ENCODE peak calls at places on chromosomes 12 and 14, in nine cellular contexts. One of them, this sample, is unnamed.

GRCh38 chr14:104187121-104187889 is 48.9 kb downstream of the KIF26A start:
- DNase-seq in D341Med: no peak
- DNase-seq in D721Med: no peak
- DNase-seq in NCI-H345: no peak
- DNase-seq in left colon: no peak
- DNase-seq in stomach: no peak
- DNase-seq in 8988T: peak
- DNase-seq in PC-3: peak
- DNase-seq in Right ventricle myocardium inferior: no peak
- DNase-seq in this sample: peak

GRCh38 chr14:59583755-59584154 is 7.1 kb upstream of the CCDC175 start:
- DNase-seq in D341Med: peak
- DNase-seq in PC-3: peak
- DNase-seq in D721Med: no peak
- DNase-seq in Right ventricle myocardium inferior: no peak
- DNase-seq in 8988T: no peak
- DNase-seq in left colon: no peak
- DNase-seq in stomach: no peak
- DNase-seq in NCI-H345: no peak
- DNase-seq in this sample: no peak

GRCh38 chr12:112184056-112184887 is 58.9 kb downstream of the TRAFD1 start:
- DNase-seq in D721Med: no peak
- DNase-seq in stomach: no peak
- DNase-seq in left colon: no peak
- DNase-seq in D341Med: no peak
- DNase-seq in Right ventricle myocardium inferior: no peak
- DNase-seq in NCI-H345: no peak
- DNase-seq in 8988T: no peak
- DNase-seq in PC-3: no peak
- DNase-seq in this sample: no peak

GRCh38 chr14:68297871-68298468 is 478.4 kb downstream of the RAD51B start:
- DNase-seq in stomach: no peak
- DNase-seq in Right ventricle myocardium inferior: no peak
- DNase-seq in left colon: no peak
- DNase-seq in PC-3: peak
- DNase-seq in 8988T: no peak
- DNase-seq in NCI-H345: no peak
- DNase-seq in D721Med: no peak
- DNase-seq in D341Med: no peak
- DNase-seq in this sample: peak

GRCh38 chr12:17661250-17661649 is 428.7 kb downstream of the RERGL start:
- DNase-seq in D721Med: no peak
- DNase-seq in stomach: no peak
- DNase-seq in D341Med: no peak
- DNase-seq in left colon: no peak
- DNase-seq in PC-3: peak
- DNase-seq in 8988T: no peak
- DNase-seq in Right ventricle myocardium inferior: no peak
- DNase-seq in NCI-H345: no peak
- DNase-seq in this sample: no peak

GRCh38 chr12:105053116-105053572 is 31.1 kb downstream of the ALDH1L2 start:
- DNase-seq in NCI-H345: peak
- DNase-seq in left colon: peak
- DNase-seq in 8988T: peak
- DNase-seq in PC-3: peak
- DNase-seq in Right ventricle myocardium inferior: peak
- DNase-seq in stomach: peak
- DNase-seq in D721Med: no peak
- DNase-seq in D341Med: peak
- DNase-seq in this sample: peak

GRCh38 chr14:100975668-100976067 is 72.1 kb upstream of the RTL1 start:
- DNase-seq in NCI-H345: no peak
- DNase-seq in Right ventricle myocardium inferior: no peak
- DNase-seq in D721Med: no peak
- DNase-seq in left colon: no peak
- DNase-seq in D341Med: no peak
- DNase-seq in stomach: no peak
- DNase-seq in PC-3: peak
- DNase-seq in 8988T: no peak
- DNase-seq in this sample: no peak

GRCh38 chr12:72277415-72277814 is 5.2 kb downstream of the TRHDE start:
- DNase-seq in 8988T: no peak
- DNase-seq in left colon: no peak
- DNase-seq in D721Med: no peak
- DNase-seq in stomach: no peak
- DNase-seq in NCI-H345: no peak
- DNase-seq in D341Med: no peak
- DNase-seq in PC-3: peak
- DNase-seq in Right ventricle myocardium inferior: no peak
- DNase-seq in this sample: no peak

GRCh38 chr12:81800298-81801148 is 41.4 kb upstream of the PPFIA2 start:
- DNase-seq in NCI-H345: no peak
- DNase-seq in Right ventricle myocardium inferior: no peak
- DNase-seq in 8988T: no peak
- DNase-seq in PC-3: no peak
- DNase-seq in D341Med: no peak
- DNase-seq in left colon: no peak
- DNase-seq in stomach: no peak
- DNase-seq in D721Med: no peak
- DNase-seq in this sample: no peak

GRCh38 chr14:96202441-96203094 is 2.1 kb upstream of the BDKRB2 start:
- DNase-seq in Right ventricle myocardium inferior: no peak
- DNase-seq in D721Med: no peak
- DNase-seq in D341Med: no peak
- DNase-seq in 8988T: no peak
- DNase-seq in stomach: no peak
- DNase-seq in PC-3: no peak
- DNase-seq in NCI-H345: no peak
- DNase-seq in left colon: no peak
- DNase-seq in this sample: no peak

GRCh38 chr12:47100146-47100545 is 20.4 kb upstream of the AMIGO2 start:
- DNase-seq in D721Med: no peak
- DNase-seq in NCI-H345: no peak
- DNase-seq in D341Med: no peak
- DNase-seq in left colon: no peak
- DNase-seq in stomach: no peak
- DNase-seq in PC-3: peak
- DNase-seq in 8988T: no peak
- DNase-seq in Right ventricle myocardium inferior: no peak
- DNase-seq in this sample: no peak

GRCh38 chr12:57657744-57658143 is 24.7 kb upstream of the B4GALNT1 start:
- DNase-seq in D721Med: no peak
- DNase-seq in D341Med: no peak
- DNase-seq in NCI-H345: no peak
- DNase-seq in stomach: peak
- DNase-seq in left colon: no peak
- DNase-seq in PC-3: no peak
- DNase-seq in 8988T: no peak
- DNase-seq in Right ventricle myocardium inferior: no peak
- DNase-seq in this sample: peak

GRCh38 chr14:60922050-60922449 is 58.8 kb downstream of the TRMT5 start:
- DNase-seq in D341Med: no peak
- DNase-seq in Right ventricle myocardium inferior: no peak
- DNase-seq in 8988T: no peak
- DNase-seq in PC-3: peak
- DNase-seq in D721Med: no peak
- DNase-seq in stomach: no peak
- DNase-seq in NCI-H345: no peak
- DNase-seq in left colon: no peak
- DNase-seq in this sample: no peak

GRCh38 chr12:62865090-62865489 is 69.9 kb downstream of the PPM1H start:
- DNase-seq in 8988T: no peak
- DNase-seq in D341Med: no peak
- DNase-seq in NCI-H345: no peak
- DNase-seq in Right ventricle myocardium inferior: no peak
- DNase-seq in stomach: no peak
- DNase-seq in PC-3: no peak
- DNase-seq in left colon: no peak
- DNase-seq in D721Med: no peak
- DNase-seq in this sample: no peak

GRCh38 chr12:106138646-106139421 is at the start of gene NUAK1:
- DNase-seq in PC-3: peak
- DNase-seq in 8988T: peak
- DNase-seq in Right ventricle myocardium inferior: peak
- DNase-seq in stomach: peak
- DNase-seq in NCI-H345: peak
- DNase-seq in D721Med: peak
- DNase-seq in left colon: peak
- DNase-seq in D341Med: peak
- DNase-seq in this sample: peak

GRCh38 chr12:46775796-46776195 is 50.0 kb downstream of the SLC38A4 start:
- DNase-seq in stomach: no peak
- DNase-seq in left colon: no peak
- DNase-seq in PC-3: no peak
- DNase-seq in D721Med: no peak
- DNase-seq in D341Med: no peak
- DNase-seq in Right ventricle myocardium inferior: no peak
- DNase-seq in 8988T: no peak
- DNase-seq in NCI-H345: no peak
- DNase-seq in this sample: no peak

GRCh38 chr14:75460402-75460801 is 32.6 kb downstream of the JDP2 start:
- DNase-seq in left colon: no peak
- DNase-seq in Right ventricle myocardium inferior: no peak
- DNase-seq in 8988T: no peak
- DNase-seq in NCI-H345: no peak
- DNase-seq in PC-3: peak
- DNase-seq in D341Med: no peak
- DNase-seq in stomach: no peak
- DNase-seq in D721Med: no peak
- DNase-seq in this sample: no peak

GRCh38 chr12:78229491-78230209 is 399.0 kb downstream of the NAV3 start:
- DNase-seq in stomach: no peak
- DNase-seq in NCI-H345: peak
- DNase-seq in D341Med: peak
- DNase-seq in left colon: no peak
- DNase-seq in Right ventricle myocardium inferior: no peak
- DNase-seq in PC-3: peak
- DNase-seq in 8988T: no peak
- DNase-seq in D721Med: no peak
- DNase-seq in this sample: peak

GRCh38 chr12:42485823-42486222 is 103.7 kb downstream of the PRICKLE1 start:
- DNase-seq in D721Med: no peak
- DNase-seq in D341Med: no peak
- DNase-seq in NCI-H345: no peak
- DNase-seq in stomach: no peak
- DNase-seq in left colon: no peak
- DNase-seq in Right ventricle myocardium inferior: no peak
- DNase-seq in PC-3: no peak
- DNase-seq in 8988T: no peak
- DNase-seq in this sample: no peak

GRCh38 chr14:48584031-48584430 is 908.6 kb upstream of the MDGA2 start:
- DNase-seq in 8988T: no peak
- DNase-seq in NCI-H345: no peak
- DNase-seq in D721Med: no peak
- DNase-seq in left colon: no peak
- DNase-seq in stomach: no peak
- DNase-seq in Right ventricle myocardium inferior: no peak
- DNase-seq in PC-3: peak
- DNase-seq in D341Med: no peak
- DNase-seq in this sample: no peak

GRCh38 chr12:103778781-103779180 is 62.3 kb downstream of the NT5DC3 start:
- DNase-seq in stomach: no peak
- DNase-seq in D721Med: no peak
- DNase-seq in D341Med: no peak
- DNase-seq in PC-3: no peak
- DNase-seq in left colon: no peak
- DNase-seq in Right ventricle myocardium inferior: no peak
- DNase-seq in NCI-H345: no peak
- DNase-seq in 8988T: no peak
- DNase-seq in this sample: no peak

GRCh38 chr12:91717804-91718203 is 427.8 kb downstream of the BTG1 start:
- DNase-seq in stomach: no peak
- DNase-seq in D721Med: no peak
- DNase-seq in NCI-H345: no peak
- DNase-seq in Right ventricle myocardium inferior: no peak
- DNase-seq in left colon: no peak
- DNase-seq in PC-3: no peak
- DNase-seq in 8988T: no peak
- DNase-seq in D341Med: no peak
- DNase-seq in this sample: no peak

GRCh38 chr12:63764481-63764880 is 15.2 kb upstream of the RXYLT1 start:
- DNase-seq in NCI-H345: no peak
- DNase-seq in 8988T: no peak
- DNase-seq in stomach: no peak
- DNase-seq in PC-3: no peak
- DNase-seq in Right ventricle myocardium inferior: no peak
- DNase-seq in left colon: no peak
- DNase-seq in D341Med: no peak
- DNase-seq in D721Med: no peak
- DNase-seq in this sample: peak

GRCh38 chr14:44820230-44820964 is 141.3 kb downstream of the KLHL28 start:
- DNase-seq in stomach: no peak
- DNase-seq in PC-3: no peak
- DNase-seq in NCI-H345: no peak
- DNase-seq in D721Med: no peak
- DNase-seq in 8988T: no peak
- DNase-seq in Right ventricle myocardium inferior: no peak
- DNase-seq in left colon: no peak
- DNase-seq in D341Med: no peak
- DNase-seq in this sample: no peak

GRCh38 chr14:68365228-68365627 is 427.6 kb downstream of the ZFP36L1 start:
- DNase-seq in NCI-H345: no peak
- DNase-seq in D721Med: no peak
- DNase-seq in left colon: no peak
- DNase-seq in Right ventricle myocardium inferior: no peak
- DNase-seq in stomach: no peak
- DNase-seq in PC-3: peak
- DNase-seq in D341Med: no peak
- DNase-seq in 8988T: no peak
- DNase-seq in this sample: no peak

GRCh38 chr14:98237939-98238338 is 1034.1 kb downstream of the BCL11B start:
- DNase-seq in D341Med: no peak
- DNase-seq in 8988T: no peak
- DNase-seq in D721Med: no peak
- DNase-seq in NCI-H345: no peak
- DNase-seq in PC-3: no peak
- DNase-seq in stomach: no peak
- DNase-seq in Right ventricle myocardium inferior: no peak
- DNase-seq in left colon: no peak
- DNase-seq in this sample: no peak

GRCh38 chr12:57893460-57894353 is 47.2 kb upstream of the CTDSP2 start:
- DNase-seq in NCI-H345: no peak
- DNase-seq in left colon: peak
- DNase-seq in PC-3: no peak
- DNase-seq in 8988T: no peak
- DNase-seq in D341Med: no peak
- DNase-seq in Right ventricle myocardium inferior: peak
- DNase-seq in stomach: peak
- DNase-seq in D721Med: no peak
- DNase-seq in this sample: peak

GRCh38 chr12:32490801-32491200 is 91.4 kb downstream of the FGD4 start:
- DNase-seq in D341Med: no peak
- DNase-seq in 8988T: no peak
- DNase-seq in left colon: no peak
- DNase-seq in PC-3: no peak
- DNase-seq in D721Med: no peak
- DNase-seq in NCI-H345: no peak
- DNase-seq in stomach: no peak
- DNase-seq in Right ventricle myocardium inferior: no peak
- DNase-seq in this sample: no peak

GRCh38 chr14:75549169-75549568 is 26.9 kb downstream of the BATF start:
- DNase-seq in D721Med: no peak
- DNase-seq in D341Med: no peak
- DNase-seq in Right ventricle myocardium inferior: no peak
- DNase-seq in left colon: no peak
- DNase-seq in NCI-H345: no peak
- DNase-seq in PC-3: no peak
- DNase-seq in 8988T: no peak
- DNase-seq in stomach: no peak
- DNase-seq in this sample: no peak

GRCh38 chr12:40793471-40793870 is 101.2 kb downstream of the CNTN1 start:
- DNase-seq in left colon: no peak
- DNase-seq in stomach: no peak
- DNase-seq in D341Med: no peak
- DNase-seq in 8988T: no peak
- DNase-seq in Right ventricle myocardium inferior: no peak
- DNase-seq in D721Med: no peak
- DNase-seq in PC-3: no peak
- DNase-seq in NCI-H345: no peak
- DNase-seq in this sample: no peak

GRCh38 chr14:64873506-64874220 is 6.0 kb downstream of the SPTB start:
- DNase-seq in D721Med: no peak
- DNase-seq in Right ventricle myocardium inferior: no peak
- DNase-seq in left colon: no peak
- DNase-seq in NCI-H345: no peak
- DNase-seq in PC-3: no peak
- DNase-seq in 8988T: no peak
- DNase-seq in D341Med: no peak
- DNase-seq in stomach: no peak
- DNase-seq in this sample: no peak